ENCODE peak calls at places on chromosomes 12 and 14, in nine cellular contexts. U is occipital lobe; X is stimulated activated CD4-positive, alpha-beta T cell treated with anti-CD3 and anti-CD28 coated beads, Interleukin-15, amount 100 ng/mL, for 24 hours; Y is caudate nucleus; Z is NCI-H1694; J is WTC11; N is lung; K is NCI-H2171 treated with DMSO at 0.1 percent for 48 hours; G is left cardiac atrium. P is an unnamed sample.

GRCh38 chr12:56362130-56363059 is at the start of gene APOF:
- DNase-seq in N (no peak), Z (no peak), J (no peak), K (no peak), G (no peak), U (no peak), Y (no peak), X (no peak), P (no peak)

GRCh38 chr12:79837575-79837974 is 97.3 kb downstream of the PPP1R12A start:
- DNase-seq in K (no peak), Y (no peak), Z (no peak), G (no peak), N (no peak), X (no peak), J (no peak), U (no peak), P (no peak)

GRCh38 chr12:54331461-54331860 is 6.5 kb downstream of the COPZ1 start:
- DNase-seq in J (no peak), U (no peak), G (no peak), K (no peak), Z (no peak), X (no peak), Y (no peak), N (no peak), P (no peak)

GRCh38 chr14:61889914-61890351 is 127.7 kb downstream of the SNAPC1 start:
- DNase-seq in U (no peak), K (no peak), Z (no peak), Y (no peak), G (no peak), X (peak; percentile 33), J (no peak), N (no peak), P (peak; percentile 43)

GRCh38 chr14:72664651-72665050 is 229.2 kb downstream of the DPF3 start:
- DNase-seq in N (no peak), K (no peak), G (no peak), Y (no peak), U (no peak), Z (no peak), X (no peak), J (no peak), P (no peak)

GRCh38 chr12:65327207-65328076 is 49.0 kb downstream of the MSRB3 start:
- DNase-seq in Z (no peak), N (no peak), U (no peak), Y (no peak), J (no peak), G (no peak), K (no peak), X (no peak), P (no peak)

GRCh38 chr14:100688598-100689499 is 37.8 kb upstream of the DLK1 start:
- DNase-seq in N (no peak), Z (no peak), G (no peak), U (no peak), Y (no peak), K (no peak), J (no peak), X (no peak), P (no peak)

GRCh38 chr12:12017135-12017581 is 53.6 kb upstream of the BCL2L14 start:
- DNase-seq in Y (no peak), G (no peak), J (no peak), Z (peak; percentile 95), X (peak; percentile 49), K (no peak), U (no peak), N (no peak), P (no peak)

GRCh38 chr14:49992901-49993335 is 100.0 kb downstream of the ARF6 start:
- DNase-seq in Y (no peak), X (peak; percentile 60), K (no peak), Z (no peak), G (peak; percentile 46), N (no peak), J (no peak), U (no peak), P (no peak)

GRCh38 chr12:82805812-82806497 is 119.2 kb downstream of the TMTC2 start:
- DNase-seq in N (no peak), G (no peak), X (no peak), Y (no peak), J (no peak), Z (no peak), K (no peak), U (no peak), P (no peak)

GRCh38 chr14:103113774-103114173 is 9.5 kb upstream of the TNFAIP2 start:
- DNase-seq in G (no peak), N (no peak), Z (no peak), X (no peak), U (no peak), K (no peak), Y (no peak), J (no peak), P (no peak)

GRCh38 chr12:106871477-106871876 is 84.2 kb upstream of the TMEM263 start:
- DNase-seq in X (no peak), U (no peak), Z (no peak), K (no peak), N (no peak), J (no peak), G (no peak), Y (no peak), P (no peak)

GRCh38 chr12:49054524-49054923 is 6.1 kb downstream of the KMT2D start:
- DNase-seq in Z (no peak), X (no peak), N (no peak), Y (no peak), J (no peak), U (no peak), G (no peak), K (no peak), P (no peak)

GRCh38 chr12:120470150-120470817 is 736 bp upstream of the SRSF9 start:
- DNase-seq in N (no peak), K (peak; percentile 42), X (no peak), Z (no peak), U (no peak), G (no peak), J (peak; percentile 16), Y (no peak), P (peak; percentile 24)

GRCh38 chr14:94771906-94772468 is 2.1 kb upstream of the GSC start:
- DNase-seq in X (no peak), J (no peak), K (no peak), G (no peak), N (no peak), U (no peak), Y (no peak), Z (no peak), P (no peak)

GRCh38 chr12:42868291-42868690 is 278.7 kb upstream of the PRICKLE1 start:
- DNase-seq in J (no peak), U (no peak), N (no peak), Y (no peak), G (no peak), Z (no peak), X (no peak), K (peak; percentile 43), P (no peak)

GRCh38 chr12:19873146-19873545 is 433.9 kb downstream of the AEBP2 start:
- DNase-seq in J (no peak), K (no peak), U (no peak), Y (no peak), N (no peak), Z (no peak), G (no peak), X (no peak), P (no peak)

GRCh38 chr12:31558521-31558920 is 32.4 kb downstream of the DENND5B start:
- DNase-seq in J (no peak), G (no peak), U (no peak), X (no peak), Y (no peak), Z (no peak), N (no peak), K (no peak), P (no peak)

GRCh38 chr12:21324551-21324950 is 10.2 kb downstream of the SLCO1A2 start:
- DNase-seq in X (no peak), N (no peak), K (no peak), Z (no peak), G (no peak), Y (no peak), J (no peak), U (no peak), P (no peak)

GRCh38 chr14:37466623-37467088 is 128.4 kb downstream of the FOXA1 start:
- DNase-seq in K (no peak), Z (no peak), J (no peak), G (no peak), X (no peak), U (no peak), N (no peak), Y (no peak), P (no peak)

GRCh38 chr12:131736807-131737484 is 26.1 kb downstream of the SFSWAP start:
- DNase-seq in Y (no peak), J (no peak), K (no peak), Z (no peak), X (no peak), N (peak; percentile 86), G (no peak), U (no peak), P (no peak)

GRCh38 chr12:111699-112591 is 45.4 kb downstream of the IQSEC3 start:
- DNase-seq in U (no peak), N (no peak), J (no peak), X (no peak), G (no peak), Z (no peak), K (no peak), Y (no peak), P (no peak)